ENCODE peak calls at places on chromosomes 5 and 9, in five cellular contexts. W, Z, N, K and V are unnamed samples.

GRCh38 chr5:177087707-177088005 is 941 bp downstream of the FGFR4 start:
- DNase-seq in W (no peak), Z (no peak), N (no peak), K (no peak), V (no peak)

GRCh38 chr9:35279946-35280345 is 118.1 kb downstream of the UNC13B start:
- DNase-seq in W (no peak), Z (no peak), N (no peak), K (no peak), V (no peak)

GRCh38 chr5:143456952-143457547 is 53.6 kb upstream of the NR3C1 start:
- DNase-seq in W (peak; percentile 30), Z (no peak), N (no peak), K (no peak), V (no peak)

GRCh38 chr9:25602366-25603044 is 75.7 kb downstream of the TUSC1 start:
- DNase-seq in W (peak; percentile 53), Z (no peak), N (no peak), K (no peak), V (no peak)

GRCh38 chr5:121988443-121988842 is 26.7 kb downstream of the SRFBP1 start:
- DNase-seq in W (no peak), Z (no peak), N (no peak), K (no peak), V (no peak)

GRCh38 chr5:57735754-57736153 is 253.1 kb upstream of the ACTBL2 start:
- DNase-seq in W (peak; percentile 78), Z (no peak), N (no peak), K (no peak), V (no peak)

GRCh38 chr5:180350711-180351110 is 2.4 kb downstream of the GFPT2 start:
- DNase-seq in W (no peak), Z (no peak), N (no peak), K (no peak), V (no peak)

GRCh38 chr5:126848253-126848652 is 71.3 kb downstream of the LMNB1 start:
- DNase-seq in W (no peak), Z (no peak), N (no peak), K (no peak), V (no peak)

GRCh38 chr9:72383978-72384709 is 19.1 kb upstream of the ZFAND5 start:
- DNase-seq in W (peak; percentile 26), Z (no peak), N (no peak), K (no peak), V (no peak)

GRCh38 chr9:114504341-114505186 is 709 bp downstream of the WHRN start:
- DNase-seq in W (peak; percentile 58), Z (peak; percentile 27), N (peak; percentile 61), K (peak; percentile 77), V (peak; percentile 91)

GRCh38 chr5:10064546-10065215 is 185.0 kb downstream of the ATPSCKMT start:
- DNase-seq in W (no peak), Z (no peak), N (no peak), K (no peak), V (no peak)

GRCh38 chr9:134629061-134629585 is 12.5 kb upstream of the COL5A1 start:
- DNase-seq in W (no peak), Z (no peak), N (no peak), K (no peak), V (peak; percentile 76)

GRCh38 chr5:14365831-14366435 is 215.7 kb upstream of the OTULINL start:
- DNase-seq in W (peak; percentile 49), Z (no peak), N (no peak), K (no peak), V (no peak)

GRCh38 chr9:1100945-1101344 is 50.8 kb downstream of the DMRT2 start:
- DNase-seq in W (peak; percentile 65), Z (no peak), N (no peak), K (no peak), V (no peak)

GRCh38 chr9:27365977-27366376 is 69.0 kb upstream of the EQTN start:
- DNase-seq in W (no peak), Z (peak; percentile 6), N (no peak), K (peak; percentile 60), V (no peak)

GRCh38 chr9:20702565-20702964 is 18.5 kb downstream of the FOCAD start:
- DNase-seq in W (no peak), Z (no peak), N (no peak), K (no peak), V (no peak)

GRCh38 chr9:81526587-81526986 is 162.8 kb downstream of the TLE1 start:
- DNase-seq in W (no peak), Z (no peak), N (no peak), K (no peak), V (no peak)

GRCh38 chr5:15674716-15675115 is 174.7 kb downstream of the FBXL7 start:
- DNase-seq in W (no peak), Z (no peak), N (no peak), K (no peak), V (no peak)

GRCh38 chr5:156803404-156803803 is 46.7 kb upstream of the PPP1R2B start:
- DNase-seq in W (no peak), Z (no peak), N (no peak), K (no peak), V (no peak)

GRCh38 chr5:180437336-180437735 is 56.8 kb upstream of the CNOT6 start:
- DNase-seq in W (no peak), Z (no peak), N (no peak), K (no peak), V (peak; percentile 62)

GRCh38 chr5:28788954-28789353 is 1750.6 kb upstream of the CDH9 start:
- DNase-seq in W (peak; percentile 46), Z (no peak), N (peak; percentile 59), K (no peak), V (no peak)

GRCh38 chr5:142000709-142001484 is 11.9 kb downstream of the GNPDA1 start:
- DNase-seq in W (peak; percentile 32), Z (no peak), N (no peak), K (no peak), V (no peak)

GRCh38 chr5:105952875-105953274 is 1717.9 kb downstream of the EFNA5 start:
- DNase-seq in W (no peak), Z (no peak), N (peak; percentile 97), K (no peak), V (no peak)